ENCODE peak calls at places on chromosomes 2 and 18, in four cellular contexts. R is Calu3, T is AG04450, S is activated gamma-delta T cell treated with Interleukin-2 at 50 U/mL for 16 hours. K is an unnamed sample.
A peak's percentile ranks its signal among the peaks of the same experiment; 100 is the strongest.

GRCh38 chr2:161913865-161914264 is 160.2 kb downstream of the DPP4 start:
- DNase-seq in T (no peak), R (no peak), S (no peak), K (no peak)

GRCh38 chr2:202757339-202757738 is 114.2 kb downstream of the ICA1L start:
- DNase-seq in S (no peak), T (no peak), R (no peak), K (no peak)

GRCh38 chr18:28087173-28087563 is 89.8 kb downstream of the CDH2 start:
- DNase-seq in T (no peak), R (no peak), S (no peak), K (no peak)

GRCh38 chr2:233486778-233487552 is 79.6 kb downstream of the USP40 start:
- DNase-seq in S (no peak), T (peak; percentile 63), R (peak; percentile 26), K (no peak)

GRCh38 chr2:71907503-71907902 is 240.2 kb downstream of the CYP26B1 start:
- DNase-seq in T (no peak), S (no peak), R (no peak), K (no peak)

GRCh38 chr2:64135421-64135820 is 8.8 kb downstream of the PELI1 start:
- DNase-seq in T (no peak), S (no peak), R (no peak), K (no peak)

GRCh38 chr2:36238126-36238525 is 117.5 kb upstream of the CRIM1 start:
- DNase-seq in T (no peak), S (no peak), R (no peak), K (no peak)

GRCh38 chr2:162430323-162430722 is 86.4 kb downstream of the GCA start:
- DNase-seq in R (peak; percentile 41), T (no peak), S (no peak), K (no peak)

GRCh38 chr2:219567131-219567530 is 4.2 kb downstream of the OBSL1 start:
- DNase-seq in T (no peak), S (no peak), R (no peak), K (no peak)

GRCh38 chr2:37283207-37283606 is 41.4 kb downstream of the PRKD3 start:
- DNase-seq in S (no peak), R (no peak), T (peak; percentile 60), K (no peak)

K was measured in NCI-H1694 treated with DMSO at 0.1 percent for 48 hours.